ENCODE peak calls at places on chromosomes 3 and 15, in nine cellular contexts. W, S, J, U, O, H, B, A and K are unnamed samples.

GRCh38 chr15:62756326-62756994 is 286.1 kb upstream of the TPM1 start:
- DNase-seq in W (no peak), S (no peak), J (no peak), U (no peak), O (no peak), H (no peak), B (no peak), A (no peak), K (no peak)

GRCh38 chr3:20462723-20463122 is 276.7 kb upstream of the SGO1 start:
- DNase-seq in W (no peak), S (no peak), J (no peak), U (no peak), O (no peak), H (no peak), B (peak; percentile 17), A (no peak), K (no peak)

GRCh38 chr15:74320358-74321247 is 46.8 kb downstream of the CYP11A1 start:
- DNase-seq in W (peak; percentile 62), S (no peak), J (no peak), U (peak; percentile 47), O (no peak), H (peak; percentile 48), B (peak; percentile 60), A (no peak), K (peak; percentile 46)

GRCh38 chr15:78133801-78134200 is 2.6 kb upstream of the CIB2 start:
- DNase-seq in W (no peak), S (no peak), J (no peak), U (no peak), O (no peak), H (no peak), B (no peak), A (no peak), K (no peak)

GRCh38 chr3:190345878-190346277 is 23.6 kb upstream of the CLDN1 start:
- DNase-seq in W (no peak), S (no peak), J (no peak), U (no peak), O (no peak), H (no peak), B (no peak), A (no peak), K (no peak)

GRCh38 chr3:59386165-59386564 is 336.3 kb upstream of the CFAP20DC start:
- DNase-seq in W (peak; percentile 63), S (no peak), J (no peak), U (no peak), O (no peak), H (peak; percentile 87), B (no peak), A (no peak), K (peak; percentile 67)

GRCh38 chr15:48643236-48643635 is 2.3 kb downstream of the FBN1 start:
- DNase-seq in W (no peak), S (no peak), J (no peak), U (no peak), O (no peak), H (no peak), B (peak; percentile 42), A (no peak), K (no peak)

GRCh38 chr3:102181202-102181920 is 253.5 kb upstream of the ZPLD1 start:
- DNase-seq in W (no peak), S (peak; percentile 63), J (no peak), U (no peak), O (no peak), H (no peak), B (peak; percentile 95), A (peak; percentile 59), K (no peak)

GRCh38 chr3:56851966-56852884 is 50.5 kb upstream of the ARHGEF3 start:
- DNase-seq in W (no peak), S (no peak), J (no peak), U (no peak), O (no peak), H (no peak), B (peak; percentile 73), A (no peak), K (no peak)

GRCh38 chr3:131304890-131305289 is 76.7 kb upstream of the NUDT16 start:
- DNase-seq in W (no peak), S (no peak), J (no peak), U (no peak), O (no peak), H (no peak), B (no peak), A (no peak), K (no peak)

GRCh38 chr15:89792106-89792805 is 16.1 kb downstream of the MESP2 start:
- DNase-seq in W (no peak), S (no peak), J (no peak), U (no peak), O (no peak), H (no peak), B (no peak), A (no peak), K (no peak)

GRCh38 chr15:27902680-27903385 is 196.3 kb downstream of the OCA2 start:
- DNase-seq in W (no peak), S (no peak), J (no peak), U (no peak), O (no peak), H (peak; percentile 16), B (no peak), A (no peak), K (no peak)

GRCh38 chr3:186236357-186237020 is 125.5 kb downstream of the DGKG start:
- DNase-seq in W (no peak), S (no peak), J (no peak), U (no peak), O (no peak), H (peak; percentile 59), B (no peak), A (no peak), K (no peak)

DNA sequence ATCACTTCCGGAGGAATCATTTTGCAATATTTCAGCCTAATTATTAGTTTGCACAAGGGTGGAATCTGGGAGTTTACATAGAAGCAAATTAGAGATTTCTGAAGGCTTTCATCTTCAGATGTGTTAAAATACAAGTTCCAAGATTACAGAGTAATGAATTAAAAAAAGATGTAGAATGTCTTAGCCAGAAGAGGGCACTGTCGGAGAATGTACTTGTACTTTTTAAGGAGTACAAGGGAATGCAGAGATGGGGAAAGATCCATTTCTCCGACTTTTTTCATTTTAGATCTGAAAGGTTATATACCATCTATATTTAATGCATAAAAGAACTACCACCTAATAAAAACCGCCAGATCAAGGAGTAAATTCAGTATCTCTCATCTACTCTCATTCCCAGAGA is 43.1 kb upstream of the WDR5B start:
- DNase-seq in W (no peak), S (peak; percentile 23), J (no peak), U (no peak), O (no peak), H (peak; percentile 30), B (peak; percentile 77), A (peak; percentile 27), K (no peak)
- TF ChIP-seq CTCF in W (peak; percentile 51), S (peak; percentile 48), J (peak; percentile 42), U (no peak), O (peak; percentile 15), H (peak; percentile 35), B (peak; percentile 40), A (peak; percentile 57), K (peak; percentile 37)

DNA sequence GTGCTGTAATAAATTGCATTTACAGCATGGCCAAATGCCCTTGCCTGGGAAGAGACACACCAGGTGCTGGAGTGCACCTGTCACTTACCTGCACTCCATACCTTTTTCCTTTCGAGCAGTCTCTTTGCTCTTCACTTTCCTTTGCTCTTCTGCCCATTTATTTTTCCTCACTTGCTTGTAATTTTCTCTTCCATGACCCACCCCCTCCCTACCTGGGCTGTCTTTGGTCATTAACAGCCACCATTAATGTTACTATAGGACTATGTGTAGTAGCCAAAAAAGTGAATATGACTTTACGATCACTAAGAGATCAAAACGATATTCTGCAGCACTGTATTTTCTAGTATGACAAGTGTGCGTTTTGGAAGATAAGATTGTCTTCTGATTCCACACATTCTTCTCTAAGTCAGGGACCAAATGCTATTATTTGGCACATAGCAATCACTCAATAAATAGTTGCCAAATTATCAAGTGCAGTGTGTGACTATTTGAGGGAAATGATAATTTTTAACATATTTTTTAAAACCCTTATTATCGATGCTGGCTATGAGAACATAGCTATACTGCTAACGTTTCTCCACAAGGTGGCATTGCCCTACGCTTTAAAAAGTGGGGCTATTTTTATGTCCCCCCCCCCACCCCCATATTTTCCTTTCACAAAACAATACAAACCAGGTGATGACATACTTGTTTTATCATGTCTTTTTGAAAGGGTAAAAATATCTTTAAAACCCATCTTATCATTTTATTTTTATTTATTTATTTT is 114.4 kb downstream of the GHSR start:
- DNase-seq in W (no peak), S (no peak), J (no peak), U (no peak), O (no peak), H (no peak), B (no peak), A (no peak), K (no peak)
- TF ChIP-seq CTCF in W (no peak), S (no peak), J (no peak), U (no peak), O (no peak), H (no peak), B (no peak), A (peak; percentile 28), K (no peak)

DNA sequence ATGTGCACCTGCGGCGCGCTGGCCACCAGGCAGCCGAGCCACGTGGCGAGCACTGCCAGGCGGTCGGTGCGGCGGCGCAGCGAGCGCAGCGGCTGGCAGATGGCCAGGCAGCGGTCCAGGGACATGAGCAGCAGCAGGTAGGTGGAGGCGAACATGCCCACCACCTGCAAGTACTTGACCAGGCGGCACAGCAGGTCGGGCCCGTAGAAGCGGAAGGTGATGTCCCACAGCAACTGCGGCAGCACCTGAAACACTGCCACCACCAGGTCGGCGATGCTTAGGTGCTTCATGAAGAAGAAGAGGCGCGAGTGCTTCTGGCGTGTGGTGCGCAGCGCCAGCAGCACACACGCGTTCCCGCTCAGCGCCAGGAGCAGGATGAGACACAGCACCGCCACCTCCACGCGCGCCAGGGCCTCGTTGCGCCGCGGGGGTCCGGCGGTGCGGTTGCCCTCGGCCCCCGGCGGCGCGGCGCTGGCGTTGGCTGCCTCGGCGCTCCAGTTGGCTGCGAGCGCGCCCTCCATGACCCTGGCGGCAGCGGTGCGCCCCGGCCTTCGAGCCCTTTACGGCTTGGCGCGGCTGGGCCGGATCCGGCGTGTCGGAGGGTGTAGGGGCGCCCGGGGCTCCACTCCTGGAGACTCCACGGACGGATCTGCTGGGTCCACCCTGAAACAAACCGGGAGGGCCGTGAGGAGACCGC is 1.6 kb downstream of the OXTR start:
- DNase-seq in W (peak; percentile 87), S (no peak), J (peak; percentile 63), U (no peak), O (no peak), H (peak; percentile 83), B (no peak), A (no peak), K (peak; percentile 88)
- TF ChIP-seq CTCF in W (peak; percentile 54), S (peak; percentile 6), J (peak; percentile 23), U (no peak), O (no peak), H (peak; percentile 40), B (no peak), A (no peak), K (peak; percentile 33)

DNA sequence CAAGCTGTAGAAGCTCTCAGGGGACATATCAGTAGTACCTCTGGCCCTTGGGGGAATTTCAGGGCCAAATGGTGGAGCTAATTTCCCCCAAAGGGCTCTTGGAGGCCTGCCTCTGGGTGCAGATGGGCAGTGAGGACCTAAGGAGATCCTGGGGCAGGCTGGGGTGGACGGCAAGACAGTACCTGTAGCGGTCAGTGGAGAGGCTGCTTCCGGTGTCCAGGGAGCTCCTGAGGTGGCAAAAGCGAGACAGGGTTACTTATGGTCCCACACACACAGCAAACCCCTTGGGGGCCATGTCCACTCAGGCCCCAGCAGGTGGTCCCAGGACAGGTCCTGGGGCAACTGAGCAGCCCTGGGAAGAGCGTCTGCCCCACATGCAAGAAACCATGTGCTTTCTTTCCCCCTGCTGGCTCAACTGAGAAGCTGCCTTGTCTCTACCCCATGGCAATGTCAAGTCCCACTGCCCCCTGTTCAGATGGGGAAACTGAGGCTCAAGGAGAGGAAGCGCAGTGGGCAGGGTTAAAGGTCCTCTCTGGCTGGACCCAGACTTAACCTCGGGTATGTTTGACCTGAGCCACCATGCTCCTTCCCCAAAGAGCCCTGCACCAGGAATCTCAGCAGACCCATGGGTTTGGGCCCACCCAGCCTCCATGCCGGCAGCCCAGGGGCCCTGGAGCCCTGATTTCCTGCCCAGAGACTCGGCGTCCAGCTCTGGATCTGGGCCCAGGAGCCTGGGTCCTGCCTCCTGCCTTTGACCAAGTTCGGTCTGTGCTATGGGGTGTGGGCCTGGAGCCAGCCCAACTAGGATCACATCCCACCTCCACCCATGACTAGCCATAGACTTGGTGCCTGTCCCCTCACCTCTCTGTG is 25.7 kb downstream of the IQSEC1 start:
- DNase-seq in W (no peak), S (no peak), J (no peak), U (no peak), O (no peak), H (peak; percentile 56), B (no peak), A (no peak), K (peak; percentile 56)
- TF ChIP-seq CTCF in W (peak; percentile 45), S (no peak), J (no peak), U (no peak), O (no peak), H (peak; percentile 31), B (no peak), A (no peak), K (peak; percentile 18)